ENCODE peak calls at places on chromosomes 3 and 15, in eight cellular contexts. P is pons, Q is dermis blood vessel endothelial cell, O is NCI-H82, R is astrocyte, L is ureter, T is ELF-1, S is mucosa of gallbladder. X is an unnamed sample.

GRCh38 chr3:16286161-16286560 is 21.1 kb downstream of the OXNAD1 start:
- DNase-seq in P (no peak), Q (no peak), O (no peak), R (no peak), L (no peak), T (no peak), S (no peak), X (no peak)

GRCh38 chr3:32440481-32441350 is 49.1 kb downstream of the CMTM7 start:
- DNase-seq in P (no peak), Q (no peak), O (no peak), R (peak), L (no peak), T (no peak), S (no peak), X (no peak)

GRCh38 chr3:41026394-41027177 is 172.7 kb upstream of the CTNNB1 start:
- DNase-seq in P (peak), Q (peak), O (peak), R (peak), L (no peak), T (peak), S (peak), X (no peak)

GRCh38 chr15:69415381-69415780 is 1.2 kb downstream of the KIF23 start:
- DNase-seq in P (no peak), Q (peak), O (no peak), R (peak), L (no peak), T (no peak), S (no peak), X (no peak)

GRCh38 chr3:166243511-166243910 is 406.3 kb upstream of the BCHE start:
- DNase-seq in P (no peak), Q (no peak), O (no peak), R (no peak), L (no peak), T (no peak), S (no peak), X (no peak)

GRCh38 chr3:57597973-57598351 is 818 bp upstream of the ARF4 start:
- DNase-seq in P (no peak), Q (no peak), O (no peak), R (no peak), L (no peak), T (no peak), S (no peak), X (no peak)

GRCh38 chr15:78875107-78875914 is 2.6 kb downstream of the MORF4L1 start:
- DNase-seq in P (no peak), Q (peak), O (peak), R (no peak), L (no peak), T (peak), S (no peak), X (peak)

GRCh38 chr3:112858410-112859069 is 11.9 kb upstream of the CD200R1L start:
- DNase-seq in P (peak), Q (no peak), O (no peak), R (peak), L (no peak), T (no peak), S (no peak), X (no peak)

GRCh38 chr3:125398952-125399351 is 23.8 kb upstream of the ZNF148 start:
- DNase-seq in P (no peak), Q (no peak), O (peak), R (no peak), L (no peak), T (peak), S (no peak), X (peak)

GRCh38 chr3:100040446-100040845 is 73.9 kb downstream of the FILIP1L start:
- DNase-seq in P (no peak), Q (peak), O (no peak), R (peak), L (no peak), T (no peak), S (no peak), X (no peak)

GRCh38 chr15:79475312-79475711 is 43.2 kb downstream of the MINAR1 start:
- DNase-seq in P (no peak), Q (no peak), O (no peak), R (peak), L (no peak), T (no peak), S (no peak), X (no peak)

GRCh38 chr15:98150531-98150930 is 190.0 kb downstream of the ARRDC4 start:
- DNase-seq in P (no peak), Q (no peak), O (no peak), R (no peak), L (no peak), T (no peak), S (no peak), X (no peak)

GRCh38 chr15:69979269-69979668 is 118.4 kb downstream of the TLE3 start:
- DNase-seq in P (no peak), Q (peak), O (peak), R (no peak), L (no peak), T (peak), S (no peak), X (peak)

GRCh38 chr3:193774272-193774915 is 181.4 kb downstream of the OPA1 start:
- DNase-seq in P (no peak), Q (no peak), O (no peak), R (no peak), L (no peak), T (no peak), S (no peak), X (no peak)

GRCh38 chr3:159865042-159865579 is 123.5 kb upstream of the IL12A start:
- DNase-seq in P (no peak), Q (no peak), O (no peak), R (no peak), L (no peak), T (no peak), S (no peak), X (no peak)

GRCh38 chr3:176789281-176789705 is 408.0 kb downstream of the TBL1XR1 start:
- DNase-seq in P (no peak), Q (no peak), O (no peak), R (peak), L (no peak), T (no peak), S (no peak), X (no peak)

GRCh38 chr3:150145659-150146058 is 175.0 kb upstream of the PFN2 start:
- DNase-seq in P (no peak), Q (no peak), O (no peak), R (peak), L (no peak), T (no peak), S (no peak), X (no peak)

GRCh38 chr15:41921167-41921566 is 27.3 kb upstream of the SPTBN5 start:
- DNase-seq in P (no peak), Q (no peak), O (no peak), R (peak), L (no peak), T (no peak), S (peak), X (no peak)

GRCh38 chr3:139307601-139308146 is 36.1 kb upstream of the MRPS22 start:
- DNase-seq in P (no peak), Q (no peak), O (no peak), R (no peak), L (no peak), T (no peak), S (no peak), X (no peak)

GRCh38 chr3:48989796-48990635 is at the start of gene P4HTM:
- DNase-seq in P (peak), Q (peak), O (peak), R (peak), L (peak), T (peak), S (peak), X (peak)

GRCh38 chr3:127616836-127617605 is 12.0 kb upstream of the PODXL2 start:
- DNase-seq in P (no peak), Q (no peak), O (no peak), R (no peak), L (no peak), T (no peak), S (no peak), X (no peak)

GRCh38 chr3:81105761-81106160 is 655.7 kb downstream of the GBE1 start:
- DNase-seq in P (no peak), Q (peak), O (no peak), R (peak), L (no peak), T (no peak), S (no peak), X (no peak)

GRCh38 chr3:181713673-181714270 is 2.0 kb downstream of the SOX2 start:
- DNase-seq in P (no peak), Q (no peak), O (no peak), R (no peak), L (no peak), T (no peak), S (no peak), X (no peak)

GRCh38 chr3:30693470-30694120 is 87.2 kb downstream of the TGFBR2 start:
- DNase-seq in P (peak), Q (peak), O (peak), R (peak), L (no peak), T (peak), S (peak), X (peak)

GRCh38 chr15:51348688-51349087 is 7.2 kb downstream of the GLDN start:
- DNase-seq in P (peak), Q (no peak), O (no peak), R (no peak), L (no peak), T (no peak), S (no peak), X (no peak)

GRCh38 chr3:167872941-167873340 is 137.4 kb downstream of the SERPINI1 start:
- DNase-seq in P (no peak), Q (no peak), O (peak), R (no peak), L (no peak), T (no peak), S (no peak), X (no peak)

GRCh38 chr3:65979731-65980130 is 59.0 kb downstream of the MAGI1 start:
- DNase-seq in P (peak), Q (no peak), O (no peak), R (peak), L (no peak), T (no peak), S (no peak), X (no peak)

GRCh38 chr15:96359772-96360498 is 29.4 kb downstream of the NR2F2 start:
- DNase-seq in P (no peak), Q (peak), O (peak), R (no peak), L (no peak), T (peak), S (no peak), X (peak)

GRCh38 chr3:30659270-30660127 is 53.1 kb downstream of the TGFBR2 start:
- DNase-seq in P (no peak), Q (peak), O (no peak), R (peak), L (no peak), T (peak), S (peak), X (peak)

GRCh38 chr3:101976473-101976872 is 127.2 kb downstream of the NFKBIZ start:
- DNase-seq in P (no peak), Q (no peak), O (peak), R (peak), L (no peak), T (no peak), S (no peak), X (no peak)

GRCh38 chr3:194472290-194472920 is 14.4 kb downstream of the ATP13A3 start:
- DNase-seq in P (peak), Q (peak), O (peak), R (peak), L (no peak), T (no peak), S (peak), X (peak)

GRCh38 chr3:12822725-12823373 is 18.5 kb downstream of the RPL32 start:
- DNase-seq in P (no peak), Q (peak), O (no peak), R (no peak), L (no peak), T (no peak), S (no peak), X (no peak)

GRCh38 chr3:77147836-77148578 is 108.1 kb downstream of the ROBO2 start:
- DNase-seq in P (no peak), Q (peak), O (peak), R (peak), L (no peak), T (no peak), S (no peak), X (no peak)

GRCh38 chr3:31522152-31522551 is 10.6 kb upstream of the STT3B start:
- DNase-seq in P (no peak), Q (peak), O (no peak), R (no peak), L (no peak), T (no peak), S (no peak), X (no peak)